ENCODE peak calls at places on chromosomes 16 and 17, in six cellular contexts. One of them, this sample, is unnamed.

GRCh38 chr16:57610611-57611010 is 17.8 kb upstream of the ADGRG1 start:
- DNase-seq in mesothelial cell of epicardium: no peak
- DNase-seq in COR-L47: no peak
- DNase-seq in foreskin fibroblast: no peak
- DNase-seq in HT1080: no peak
- DNase-seq in mucosa of gallbladder: no peak
- DNase-seq in this sample: no peak

GRCh38 chr17:28657756-28658155 is 4.0 kb downstream of the SDF2 start:
- DNase-seq in mesothelial cell of epicardium: no peak
- DNase-seq in foreskin fibroblast: peak
- DNase-seq in mucosa of gallbladder: no peak
- DNase-seq in HT1080: peak
- DNase-seq in COR-L47: no peak
- DNase-seq in this sample: no peak

GRCh38 chr17:9917801-9918200 is 12.7 kb upstream of the RCVRN start:
- DNase-seq in mucosa of gallbladder: no peak
- DNase-seq in HT1080: no peak
- DNase-seq in COR-L47: no peak
- DNase-seq in mesothelial cell of epicardium: no peak
- DNase-seq in foreskin fibroblast: no peak
- DNase-seq in this sample: no peak

GRCh38 chr17:1764274-1764673 is 2.4 kb downstream of the SERPINF1 start:
- DNase-seq in mucosa of gallbladder: peak
- DNase-seq in mesothelial cell of epicardium: no peak
- DNase-seq in foreskin fibroblast: peak
- DNase-seq in HT1080: no peak
- DNase-seq in COR-L47: no peak
- DNase-seq in this sample: peak

GRCh38 chr17:33039874-33040273 is 48.2 kb downstream of the SPACA3 start:
- DNase-seq in COR-L47: no peak
- DNase-seq in mucosa of gallbladder: no peak
- DNase-seq in foreskin fibroblast: peak
- DNase-seq in HT1080: peak
- DNase-seq in mesothelial cell of epicardium: no peak
- DNase-seq in this sample: peak

GRCh38 chr16:12231666-12232065 is 255.1 kb downstream of the SNX29 start:
- DNase-seq in mesothelial cell of epicardium: no peak
- DNase-seq in COR-L47: no peak
- DNase-seq in mucosa of gallbladder: no peak
- DNase-seq in foreskin fibroblast: peak
- DNase-seq in HT1080: peak
- DNase-seq in this sample: peak

GRCh38 chr17:32927724-32928526 is at the start of gene TMEM98:
- DNase-seq in HT1080: no peak
- DNase-seq in mucosa of gallbladder: no peak
- DNase-seq in foreskin fibroblast: peak
- DNase-seq in COR-L47: no peak
- DNase-seq in mesothelial cell of epicardium: peak
- DNase-seq in this sample: no peak

GRCh38 chr17:75575197-75575596 is 12.4 kb upstream of the MYO15B start:
- DNase-seq in COR-L47: no peak
- DNase-seq in mesothelial cell of epicardium: no peak
- DNase-seq in foreskin fibroblast: no peak
- DNase-seq in HT1080: no peak
- DNase-seq in mucosa of gallbladder: no peak
- DNase-seq in this sample: no peak

GRCh38 chr16:30903596-30903995 is 7.2 kb downstream of the CTF1 start:
- DNase-seq in foreskin fibroblast: peak
- DNase-seq in COR-L47: no peak
- DNase-seq in mesothelial cell of epicardium: no peak
- DNase-seq in mucosa of gallbladder: no peak
- DNase-seq in HT1080: peak
- DNase-seq in this sample: peak

GRCh38 chr17:78019976-78020716 is 61.6 kb downstream of the TNRC6C start:
- DNase-seq in foreskin fibroblast: peak
- DNase-seq in mesothelial cell of epicardium: no peak
- DNase-seq in HT1080: no peak
- DNase-seq in COR-L47: no peak
- DNase-seq in mucosa of gallbladder: no peak
- DNase-seq in this sample: no peak

GRCh38 chr17:7632492-7632894 is 2.6 kb downstream of the SHBG start:
- DNase-seq in mesothelial cell of epicardium: no peak
- DNase-seq in HT1080: peak
- DNase-seq in COR-L47: no peak
- DNase-seq in foreskin fibroblast: peak
- DNase-seq in mucosa of gallbladder: no peak
- DNase-seq in this sample: peak

GRCh38 chr17:83053779-83054451 is 25.5 kb upstream of the METRNL start:
- DNase-seq in mucosa of gallbladder: peak
- DNase-seq in HT1080: no peak
- DNase-seq in foreskin fibroblast: no peak
- DNase-seq in COR-L47: no peak
- DNase-seq in mesothelial cell of epicardium: no peak
- DNase-seq in this sample: no peak

GRCh38 chr16:59192551-59193199 is 458.6 kb upstream of the GOT2 start:
- DNase-seq in COR-L47: no peak
- DNase-seq in mucosa of gallbladder: peak
- DNase-seq in foreskin fibroblast: peak
- DNase-seq in mesothelial cell of epicardium: no peak
- DNase-seq in HT1080: peak
- DNase-seq in this sample: no peak

GRCh38 chr16:4142268-4142667 is 26.0 kb upstream of the ADCY9 start:
- DNase-seq in mesothelial cell of epicardium: no peak
- DNase-seq in foreskin fibroblast: no peak
- DNase-seq in HT1080: no peak
- DNase-seq in COR-L47: no peak
- DNase-seq in mucosa of gallbladder: no peak
- DNase-seq in this sample: no peak

This sample was measured in fibroblast of villous mesenchyme.